ENCODE peak calls at places on chromosomes 6 and 20, in five cellular contexts. U is mucosa of descending colon, F is PC-3, N is sigmoid colon, W is A549. O is an unnamed sample.

GRCh38 chr6:30327232-30327746 is 562 bp downstream of the TRIM39 start:
- DNase-seq in U (no peak), F (no peak), N (no peak), W (peak; percentile 75), O (no peak)

GRCh38 chr6:36727491-36728021 is 29.9 kb downstream of the RAB44 start:
- DNase-seq in U (no peak), F (peak; percentile 11), N (no peak), W (no peak), O (peak; percentile 14)

GRCh38 chr20:64038252-64038578 is 2.2 kb downstream of the C20orf204 start:
- DNase-seq in U (no peak), F (no peak), N (no peak), W (no peak), O (no peak)

GRCh38 chr20:25398363-25399037 is 7.9 kb upstream of the ABHD12 start:
- DNase-seq in U (no peak), F (no peak), N (no peak), W (no peak), O (no peak)

GRCh38 chr6:18545726-18546125 is 158.6 kb downstream of the RNF144B start:
- DNase-seq in U (no peak), F (no peak), N (no peak), W (no peak), O (no peak)

GRCh38 chr20:458766-459165 is 3.6 kb downstream of the TBC1D20 start:
- DNase-seq in U (no peak), F (no peak), N (no peak), W (no peak), O (no peak)

GRCh38 chr20:8190043-8190880 is 58.2 kb downstream of the PLCB1 start:
- DNase-seq in U (no peak), F (no peak), N (no peak), W (no peak), O (no peak)

GRCh38 chr6:73798592-73798991 is 102.6 kb downstream of the CD109 start:
- DNase-seq in U (no peak), F (peak; percentile 44), N (peak; percentile 86), W (peak; percentile 31), O (no peak)

GRCh38 chr6:31697555-31697954 is 5.6 kb downstream of the ABHD16A start:
- DNase-seq in U (no peak), F (no peak), N (no peak), W (no peak), O (no peak)

GRCh38 chr20:6134592-6134991 is 11.8 kb upstream of the FERMT1 start:
- DNase-seq in U (no peak), F (no peak), N (no peak), W (no peak), O (no peak)

GRCh38 chr20:54372313-54372712 is 103.1 kb upstream of the DOK5 start:
- DNase-seq in U (no peak), F (no peak), N (no peak), W (no peak), O (no peak)

GRCh38 chr6:18390476-18390875 is 3.3 kb downstream of the RNF144B start:
- DNase-seq in U (no peak), F (no peak), N (no peak), W (no peak), O (no peak)

GRCh38 chr20:48733296-48733790 is 94.5 kb downstream of the PREX1 start:
- DNase-seq in U (no peak), F (no peak), N (no peak), W (no peak), O (no peak)

GRCh38 chr6:90496191-90496590 is 90.7 kb downstream of the MAP3K7 start:
- DNase-seq in U (no peak), F (no peak), N (no peak), W (no peak), O (no peak)

GRCh38 chr6:39608652-39609345 is 116.4 kb downstream of the KIF6 start:
- DNase-seq in U (no peak), F (no peak), N (no peak), W (no peak), O (no peak)

GRCh38 chr6:44342052-44342451 is 398 bp upstream of the SPATS1 start:
- DNase-seq in U (no peak), F (no peak), N (no peak), W (no peak), O (no peak)

GRCh38 chr6:165985926-165986646 is 181.6 kb downstream of the TBXT start:
- DNase-seq in U (no peak), F (no peak), N (no peak), W (no peak), O (no peak)

GRCh38 chr6:134123666-134124208 is 71.3 kb upstream of the SLC2A12 start:
- DNase-seq in U (no peak), F (peak; percentile 74), N (no peak), W (peak; percentile 19), O (peak; percentile 65)

GRCh38 chr6:139881728-139882211 is 507.3 kb upstream of the CITED2 start:
- DNase-seq in U (no peak), F (peak; percentile 54), N (no peak), W (peak; percentile 13), O (peak; percentile 47)

GRCh38 chr20:48826064-48826463 is 1.7 kb downstream of the PREX1 start:
- DNase-seq in U (no peak), F (no peak), N (no peak), W (no peak), O (no peak)

GRCh38 chr6:6918216-6918983 is 189.4 kb upstream of the RREB1 start:
- DNase-seq in U (no peak), F (peak; percentile 75), N (no peak), W (no peak), O (peak; percentile 83)

GRCh38 chr20:41701596-41702350 is 83.6 kb upstream of the CHD6 start:
- DNase-seq in U (no peak), F (no peak), N (no peak), W (no peak), O (no peak)

GRCh38 chr20:56359212-56360132 is 698 bp downstream of the FAM210B start:
- DNase-seq in U (peak; percentile 68), F (peak; percentile 78), N (peak; percentile 78), W (peak; percentile 30), O (peak; percentile 68)

GRCh38 chr6:15505463-15505918 is 157.3 kb downstream of the DTNBP1 start:
- DNase-seq in U (peak; percentile 42), F (no peak), N (peak; percentile 66), W (no peak), O (no peak)

GRCh38 chr6:4125500-4125899 is 9.9 kb downstream of the ECI2 start:
- DNase-seq in U (no peak), F (no peak), N (no peak), W (no peak), O (peak; percentile 71)

GRCh38 chr20:24990810-24991252 is 1.7 kb downstream of the APMAP start:
- DNase-seq in U (no peak), F (no peak), N (peak; percentile 22), W (no peak), O (no peak)

GRCh38 chr20:48463916-48464315 is 363.9 kb downstream of the PREX1 start:
- DNase-seq in U (no peak), F (peak; percentile 20), N (peak; percentile 33), W (no peak), O (peak; percentile 46)

GRCh38 chr6:150813993-150814359 is 51.5 kb upstream of the MTHFD1L start:
- DNase-seq in U (no peak), F (peak; percentile 87), N (no peak), W (peak; percentile 15), O (no peak)

GRCh38 chr20:19944772-19945459 is 72.2 kb upstream of the NAA20 start:
- DNase-seq in U (no peak), F (no peak), N (no peak), W (no peak), O (peak; percentile 32)

GRCh38 chr6:11911535-11911934 is 100.6 kb upstream of the HIVEP1 start:
- DNase-seq in U (no peak), F (no peak), N (no peak), W (no peak), O (no peak)

GRCh38 chr6:5435449-5435848 is 174.1 kb downstream of the FARS2 start:
- DNase-seq in U (no peak), F (peak; percentile 80), N (no peak), W (no peak), O (peak; percentile 11)

GRCh38 chr6:160667854-160668481 is 3.9 kb upstream of the LPA start:
- DNase-seq in U (no peak), F (peak; percentile 57), N (no peak), W (peak; percentile 8), O (no peak)

GRCh38 chr20:32432277-32432676 is 74.1 kb downstream of the ASXL1 start:
- DNase-seq in U (no peak), F (no peak), N (no peak), W (no peak), O (no peak)

GRCh38 chr20:31842471-31843157 is 2.8 kb downstream of the FOXS1 start:
- DNase-seq in U (no peak), F (peak; percentile 25), N (peak; percentile 56), W (no peak), O (peak; percentile 80)

GRCh38 chr20:21424846-21425245 is 27.5 kb upstream of the NKX2-4 start:
- DNase-seq in U (no peak), F (no peak), N (no peak), W (no peak), O (no peak)

GRCh38 chr20:21421601-21422236 is 24.4 kb upstream of the NKX2-4 start:
- DNase-seq in U (no peak), F (no peak), N (no peak), W (no peak), O (no peak)
- H3K9me3 ChIP-seq in U (peaks cover 5% of the 10 kb centered on the region), F (peaks cover 8% of the 10 kb centered on the region), N (peaks cover 5% of the 10 kb centered on the region), W (peaks cover 8% of the 10 kb centered on the region), O (no peaks in the 10 kb centered on the region)

GRCh38 chr6:14280766-14281293 is 163.3 kb downstream of the CD83 start:
- DNase-seq in U (no peak), F (no peak), N (no peak), W (no peak), O (no peak)
- TF ChIP-seq CTCF in U (no peak), F (peak; percentile 55), N (no peak), W (no peak), O (no peak)

GRCh38 chr20:29319725-29320124 is 1937.7 kb upstream of the DEFB115 start:
- DNase-seq in U (no peak), F (no peak), N (no peak), W (no peak), O (no peak)
- H3K9me3 ChIP-seq in U (peaks cover 10% of the 10 kb centered on the region), F (no peaks in the 10 kb centered on the region), N (peaks cover 3% of the 10 kb centered on the region), W (no peaks in the 10 kb centered on the region), O (no peaks in the 10 kb centered on the region)

GRCh38 chr20:60224914-60225313 is 266.7 kb downstream of the CDH26 start:
- DNase-seq in U (no peak), F (peak; percentile 33), N (no peak), W (peak; percentile 22), O (no peak)
- TF ChIP-seq CTCF in U (no peak), F (peak; percentile 51), N (no peak), W (no peak), O (no peak)